ENCODE peak calls at places on chromosomes 2 and 18, in six cellular contexts. I is activated CD4-positive, alpha-beta T cell treated with anti-CD3 and anti-CD28 coated beads for 48 hours; T is H9; X is spleen; Q is esophagus squamous epithelium; A is CD4-positive, alpha-beta T cell. B is an unnamed sample.

GRCh38 chr2:241989074-241989473 is 119.5 kb downstream of the RTP5 start:
- DNase-seq in I (no peak), T (no peak), A (no peak), X (peak), Q (no peak), B (no peak)

GRCh38 chr2:189268763-189269162 is 89.2 kb upstream of the COL5A2 start:
- DNase-seq in X (no peak), I (no peak), A (no peak), T (no peak), Q (no peak), B (no peak)

GRCh38 chr2:218961651-218962570 is 2.4 kb downstream of the CDK5R2 start:
- DNase-seq in T (peak), I (peak), X (no peak), A (no peak), Q (no peak), B (no peak)

GRCh38 chr18:6729247-6730091 is at the start of gene ARHGAP28:
- DNase-seq in A (no peak), I (peak), X (peak), Q (peak), T (peak), B (no peak)

GRCh38 chr2:47602996-47603395 is 179.9 kb upstream of the MSH6 start:
- DNase-seq in I (no peak), A (no peak), Q (no peak), X (no peak), T (no peak), B (no peak)

GRCh38 chr2:222677981-222678380 is 6.5 kb downstream of the MOGAT1 start:
- DNase-seq in I (no peak), X (no peak), Q (no peak), A (no peak), T (no peak), B (no peak)

GRCh38 chr2:223943561-223944008 is 1.6 kb downstream of the WDFY1 start:
- DNase-seq in T (no peak), A (no peak), I (no peak), X (no peak), Q (no peak), B (no peak)

GRCh38 chr2:171163261-171163660 is 2.6 kb upstream of the TLK1 start:
- DNase-seq in T (no peak), X (no peak), A (no peak), Q (no peak), I (no peak), B (no peak)

GRCh38 chr2:190404487-190404886 is 3.7 kb upstream of the MFSD6 start:
- DNase-seq in Q (no peak), T (no peak), X (no peak), A (no peak), I (peak), B (no peak)

GRCh38 chr18:47323158-47323557 is 71.7 kb upstream of the SKOR2 start:
- DNase-seq in Q (no peak), X (no peak), I (no peak), T (no peak), A (no peak), B (no peak)

GRCh38 chr2:190867182-190867581 is 13.4 kb upstream of the GLS start:
- DNase-seq in Q (no peak), X (no peak), T (no peak), I (no peak), A (no peak), B (no peak)

GRCh38 chr2:72813841-72814240 is 12.0 kb downstream of the EXOC6B start:
- DNase-seq in X (no peak), T (no peak), Q (no peak), A (no peak), I (no peak), B (no peak)

GRCh38 chr18:48459471-48459870 is 50.3 kb upstream of the ZBTB7C start:
- DNase-seq in Q (no peak), T (no peak), A (no peak), X (no peak), I (no peak), B (no peak)

GRCh38 chr2:230784840-230785239 is 72.2 kb downstream of the CAB39 start:
- DNase-seq in A (no peak), T (no peak), I (no peak), Q (no peak), X (no peak), B (no peak)

GRCh38 chr2:109160714-109161440 is 31.9 kb downstream of the SH3RF3 start:
- DNase-seq in A (no peak), T (no peak), Q (no peak), I (no peak), X (no peak), B (no peak)

GRCh38 chr18:41569867-41570266 is 385.2 kb upstream of the PIK3C3 start:
- DNase-seq in T (no peak), A (no peak), I (no peak), Q (no peak), X (no peak), B (no peak)

GRCh38 chr2:239869272-239870155 is 155.6 kb downstream of the NDUFA10 start:
- DNase-seq in Q (no peak), I (no peak), A (no peak), X (no peak), T (no peak), B (no peak)

GRCh38 chr18:12628706-12629702 is 28.9 kb downstream of the SPIRE1 start:
- DNase-seq in Q (no peak), A (no peak), X (no peak), T (no peak), I (no peak), B (no peak)

GRCh38 chr2:14524041-14524802 is 108.3 kb upstream of the LRATD1 start:
- DNase-seq in X (no peak), Q (no peak), A (no peak), T (no peak), I (no peak), B (no peak)

GRCh38 chr2:96247009-96247408 is 18.8 kb downstream of the TMEM127 start:
- DNase-seq in X (no peak), A (no peak), Q (no peak), I (no peak), T (no peak), B (no peak)

GRCh38 chr2:9206991-9207640 is 504 bp downstream of the ASAP2 start:
- DNase-seq in I (peak), T (no peak), X (peak), Q (no peak), A (no peak), B (no peak)

GRCh38 chr2:24021122-24021998 is 11.5 kb downstream of the MFSD2B start:
- DNase-seq in T (peak), A (no peak), Q (no peak), I (peak), X (peak), B (no peak)

GRCh38 chr2:240968731-240969624 is 29.4 kb upstream of the SNED1 start:
- DNase-seq in Q (no peak), I (no peak), X (peak), A (no peak), T (peak), B (no peak)

GRCh38 chr2:54627973-54628372 is 95.5 kb upstream of the EML6 start:
- DNase-seq in T (no peak), A (no peak), Q (no peak), X (no peak), I (no peak), B (no peak)

GRCh38 chr18:45107425-45107824 is 426.7 kb downstream of the SETBP1 start:
- DNase-seq in Q (no peak), T (no peak), X (no peak), A (no peak), I (no peak), B (no peak)

GRCh38 chr2:23745726-23746105 is 181.2 kb downstream of the ATAD2B start:
- DNase-seq in X (no peak), T (no peak), I (no peak), A (no peak), Q (no peak), B (no peak)

GRCh38 chr2:241358470-241358869 is 2.4 kb downstream of the FARP2 start:
- DNase-seq in X (no peak), T (no peak), Q (no peak), A (no peak), I (no peak), B (no peak)

GRCh38 chr2:140506606-140507005 is 1624.2 kb downstream of the LRP1B start:
- DNase-seq in I (no peak), T (no peak), X (no peak), Q (no peak), A (no peak), B (no peak)

GRCh38 chr2:226932443-226932842 is 96.6 kb downstream of the RHBDD1 start:
- DNase-seq in T (no peak), X (no peak), Q (no peak), A (no peak), I (no peak), B (no peak)

GRCh38 chr2:237863102-237863511 is 3.7 kb downstream of the RAMP1 start:
- DNase-seq in T (no peak), Q (no peak), X (peak), I (no peak), A (no peak), B (no peak)

GRCh38 chr2:219912530-219912929 is 285.1 kb downstream of the SLC4A3 start:
- DNase-seq in X (no peak), I (no peak), A (no peak), T (no peak), Q (no peak), B (no peak)

GRCh38 chr2:60820416-60821132 is 60.8 kb upstream of the REL start:
- DNase-seq in I (no peak), T (no peak), Q (no peak), A (no peak), X (no peak), B (no peak)

B was measured in CD8-positive, alpha-beta memory T cell.